ENCODE peak calls at places on chromosomes 2 and 18, in five cellular contexts. One of them, this sample, is unnamed.

GRCh38 chr2:86518498-86518897 is 44.7 kb downstream of the CHMP3 start:
- DNase-seq in K562: no peak
- DNase-seq in mammary epithelial cell: peak; percentile 9
- DNase-seq in mesenchymal stem cell: peak; percentile 14
- DNase-seq in GM23248: peak; percentile 38
- DNase-seq in this sample: no peak

GRCh38 chr2:155250800-155251199 is 552.3 kb downstream of the KCNJ3 start:
- DNase-seq in GM23248: peak; percentile 1
- DNase-seq in mammary epithelial cell: peak; percentile 19
- DNase-seq in K562: no peak
- DNase-seq in mesenchymal stem cell: no peak
- DNase-seq in this sample: no peak

GRCh38 chr18:34493099-34493544 is 217.0 kb upstream of the DTNA start:
- DNase-seq in mesenchymal stem cell: peak; percentile 78
- DNase-seq in K562: no peak
- DNase-seq in GM23248: peak; percentile 88
- DNase-seq in mammary epithelial cell: peak; percentile 86
- DNase-seq in this sample: no peak

GRCh38 chr2:133417410-133417809 is 150.9 kb downstream of the NCKAP5 start:
- DNase-seq in mammary epithelial cell: no peak
- DNase-seq in K562: no peak
- DNase-seq in GM23248: no peak
- DNase-seq in mesenchymal stem cell: no peak
- DNase-seq in this sample: no peak

GRCh38 chr2:98126061-98126460 is 39.1 kb downstream of the VWA3B start:
- DNase-seq in mammary epithelial cell: no peak
- DNase-seq in GM23248: peak; percentile 12
- DNase-seq in mesenchymal stem cell: no peak
- DNase-seq in K562: no peak
- DNase-seq in this sample: no peak

GRCh38 chr2:106537047-106537446 is 49.9 kb downstream of the CD8B2 start:
- DNase-seq in K562: no peak
- DNase-seq in GM23248: no peak
- DNase-seq in mesenchymal stem cell: no peak
- DNase-seq in mammary epithelial cell: no peak
- DNase-seq in this sample: no peak

GRCh38 chr2:25187729-25188350 is 19.5 kb upstream of the POMC start:
- DNase-seq in GM23248: no peak
- DNase-seq in mesenchymal stem cell: no peak
- DNase-seq in mammary epithelial cell: no peak
- DNase-seq in K562: no peak
- DNase-seq in this sample: no peak

GRCh38 chr2:233225230-233226068 is 26.0 kb upstream of the ATG16L1 start:
- DNase-seq in mammary epithelial cell: no peak
- DNase-seq in mesenchymal stem cell: no peak
- DNase-seq in K562: no peak
- DNase-seq in GM23248: no peak
- DNase-seq in this sample: no peak

GRCh38 chr2:61178603-61179545 is 16.9 kb downstream of the C2orf74 start:
- DNase-seq in K562: no peak
- DNase-seq in GM23248: peak; percentile 57
- DNase-seq in mammary epithelial cell: no peak
- DNase-seq in mesenchymal stem cell: peak; percentile 58
- DNase-seq in this sample: peak; percentile 35

GRCh38 chr2:48586433-48586832 is 31.2 kb upstream of the GTF2A1L start:
- DNase-seq in K562: no peak
- DNase-seq in GM23248: no peak
- DNase-seq in mammary epithelial cell: no peak
- DNase-seq in mesenchymal stem cell: no peak
- DNase-seq in this sample: no peak

GRCh38 chr2:69036926-69037325 is 23.9 kb downstream of the ANTXR1 start:
- DNase-seq in mammary epithelial cell: no peak
- DNase-seq in K562: no peak
- DNase-seq in GM23248: peak; percentile 68
- DNase-seq in mesenchymal stem cell: peak; percentile 55
- DNase-seq in this sample: no peak

GRCh38 chr2:59706729-59707128 is 846.7 kb downstream of the BCL11A start:
- DNase-seq in mesenchymal stem cell: no peak
- DNase-seq in K562: no peak
- DNase-seq in mammary epithelial cell: peak; percentile 6
- DNase-seq in GM23248: no peak
- DNase-seq in this sample: no peak

GRCh38 chr18:11512096-11513030 is 97.0 kb upstream of the SLC35G4 start:
- DNase-seq in GM23248: peak; percentile 41
- DNase-seq in mammary epithelial cell: peak; percentile 51
- DNase-seq in K562: no peak
- DNase-seq in mesenchymal stem cell: no peak
- DNase-seq in this sample: peak; percentile 54

GRCh38 chr2:8015848-8016580 is 665.8 kb upstream of the ID2 start:
- DNase-seq in mesenchymal stem cell: no peak
- DNase-seq in mammary epithelial cell: no peak
- DNase-seq in GM23248: no peak
- DNase-seq in K562: no peak
- DNase-seq in this sample: no peak

GRCh38 chr2:69386376-69386775 is 651 bp downstream of the GFPT1 start:
- DNase-seq in mesenchymal stem cell: no peak
- DNase-seq in GM23248: peak; percentile 17
- DNase-seq in K562: no peak
- DNase-seq in mammary epithelial cell: no peak
- DNase-seq in this sample: no peak

GRCh38 chr2:158968396-158969161 is at the start of gene TANC1:
- DNase-seq in GM23248: peak; percentile 98
- DNase-seq in mesenchymal stem cell: peak; percentile 93
- DNase-seq in K562: peak; percentile 66
- DNase-seq in mammary epithelial cell: peak; percentile 93
- DNase-seq in this sample: peak; percentile 88

GRCh38 chr2:226657340-226658053 is 142.1 kb downstream of the IRS1 start:
- DNase-seq in mammary epithelial cell: no peak
- DNase-seq in GM23248: no peak
- DNase-seq in mesenchymal stem cell: no peak
- DNase-seq in K562: no peak
- DNase-seq in this sample: no peak

DNA sequence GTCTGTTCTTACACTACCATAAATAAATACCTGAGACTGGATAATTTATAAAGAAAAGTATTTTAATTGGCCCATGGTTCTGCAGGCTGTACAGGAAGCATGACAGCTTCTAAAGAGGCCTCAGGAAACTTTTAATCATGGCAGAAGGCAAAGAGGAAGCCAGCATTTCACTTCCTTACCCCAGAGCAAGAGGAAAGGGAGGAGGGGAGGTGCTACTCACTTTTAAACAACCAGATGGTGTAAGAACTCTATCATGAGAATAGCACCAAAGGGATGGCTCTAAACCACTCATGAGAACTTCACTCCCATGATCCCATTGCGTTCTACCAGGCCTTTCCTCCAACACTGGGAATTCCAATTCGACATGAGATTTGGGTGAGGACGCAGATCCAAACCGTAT is 344.4 kb upstream of the SLC39A10 start:
- DNase-seq in mesenchymal stem cell: no peak
- DNase-seq in GM23248: no peak
- DNase-seq in K562: no peak
- DNase-seq in mammary epithelial cell: no peak
- DNase-seq in this sample: no peak
- H3K27ac ChIP-seq in mesenchymal stem cell: no peak overlapping the region
- H3K27ac ChIP-seq in GM23248: no peak overlapping the region
- H3K27ac ChIP-seq in K562: no peak overlapping the region
- H3K27ac ChIP-seq in mammary epithelial cell: no peak overlapping the region
- H3K27ac ChIP-seq in this sample: no peak overlapping the region

DNA sequence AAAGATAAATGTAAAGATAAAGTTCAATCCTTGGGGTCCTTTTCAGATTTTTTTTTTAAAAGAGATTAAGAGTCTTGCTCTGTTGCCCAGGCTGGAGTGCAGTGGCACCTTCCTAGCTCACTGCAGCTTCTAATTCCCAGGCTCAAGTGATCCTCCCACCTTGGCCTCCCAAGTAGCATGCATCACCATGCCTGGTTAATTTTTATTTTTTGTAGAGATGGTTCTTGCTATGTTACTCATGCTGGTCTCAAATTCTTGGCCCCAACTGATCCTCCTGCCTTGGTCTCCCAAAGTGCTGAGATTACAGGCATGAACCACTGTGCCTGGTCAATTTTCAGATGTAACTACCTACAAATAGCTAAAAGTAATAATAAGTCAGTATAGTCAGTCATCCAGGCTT is 21.1 kb downstream of the NFE2L2 start:
- DNase-seq in K562: no peak
- DNase-seq in mesenchymal stem cell: no peak
- DNase-seq in mammary epithelial cell: no peak
- DNase-seq in GM23248: peak; percentile 36
- DNase-seq in this sample: no peak
- H3K4me1 ChIP-seq in K562: peaks cover 60% of the 10 kb centered on the region
- H3K4me1 ChIP-seq in mesenchymal stem cell: peaks cover 20% of the 10 kb centered on the region
- H3K4me1 ChIP-seq in mammary epithelial cell: peaks cover 51% of the 10 kb centered on the region
- H3K4me1 ChIP-seq in GM23248: peaks cover 73% of the 10 kb centered on the region
- H3K4me1 ChIP-seq in this sample: peaks cover 40% of the 10 kb centered on the region

DNA sequence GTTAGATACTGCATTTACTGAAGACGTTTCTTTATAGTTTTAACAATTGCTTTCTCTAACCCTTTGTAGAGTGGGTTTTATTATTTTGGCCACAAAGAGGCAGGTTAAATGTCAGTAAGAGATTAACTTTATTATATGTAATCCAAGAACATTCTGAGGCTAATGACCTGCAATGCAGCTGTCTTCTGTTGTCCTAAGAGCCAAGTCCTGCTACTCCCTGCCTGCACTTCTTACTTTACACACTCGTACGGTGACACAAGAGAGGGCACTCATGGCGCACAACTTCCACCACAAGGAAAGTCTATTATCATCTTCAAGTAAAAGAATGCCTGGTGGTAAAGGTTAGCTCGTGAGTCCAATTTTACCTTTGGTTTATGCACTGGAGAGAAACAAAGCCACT is 471.0 kb upstream of the HNMT start:
- DNase-seq in GM23248: no peak
- DNase-seq in K562: no peak
- DNase-seq in mammary epithelial cell: no peak
- DNase-seq in mesenchymal stem cell: no peak
- DNase-seq in this sample: no peak
- H2AFZ ChIP-seq in GM23248: no peak overlapping the region
- H2AFZ ChIP-seq in K562: no peak overlapping the region
- H2AFZ ChIP-seq in mammary epithelial cell: no peak overlapping the region
- H2AFZ ChIP-seq in mesenchymal stem cell: no peak overlapping the region
- H2AFZ ChIP-seq in this sample: no peak overlapping the region

GRCh38 chr2:16971722-16972234 is 306.1 kb upstream of the CYRIA start:
- DNase-seq in GM23248: no peak
- DNase-seq in K562: no peak
- DNase-seq in mesenchymal stem cell: no peak
- DNase-seq in mammary epithelial cell: no peak
- DNase-seq in this sample: no peak
- H3K27ac ChIP-seq in GM23248: no peak overlapping the region
- H3K27ac ChIP-seq in K562: no peak overlapping the region
- H3K27ac ChIP-seq in mesenchymal stem cell: no peak overlapping the region
- H3K27ac ChIP-seq in mammary epithelial cell: no peak overlapping the region
- H3K27ac ChIP-seq in this sample: no peak overlapping the region

This sample was measured in DND-41.